ENCODE peak calls at places on chromosomes 13 and 19, in seven cellular contexts. A is fibroblast of villous mesenchyme; C is T-helper 1 cell; B is heart right ventricle; F is AG09319; Z is mammary epithelial cell; D is stimulated activated CD4-positive, alpha-beta T cell treated with anti-CD3 and anti-CD28 coated beads, Interleukin-12 subunit alpha, Interleukin-12 subunit beta, amount 100 ng/mL, for 48 hours. N is an unnamed sample.

GRCh38 chr13:32887617-32888016 is 128.6 kb upstream of the KL start:
- DNase-seq in A (no peak), C (no peak), B (no peak), F (no peak), Z (no peak), D (no peak), N (no peak)

GRCh38 chr13:24032252-24032651 is 128.3 kb upstream of the SPATA13 start:
- DNase-seq in A (peak; percentile 64), C (no peak), B (no peak), F (peak; percentile 83), Z (no peak), D (no peak), N (no peak)

GRCh38 chr19:50870417-50871089 is 2.7 kb upstream of the KLK2 start:
- DNase-seq in A (no peak), C (peak; percentile 14), B (no peak), F (no peak), Z (no peak), D (peak; percentile 21), N (no peak)

GRCh38 chr19:12838182-12838890 is at the start of gene MAST1:
- DNase-seq in A (peak; percentile 17), C (peak; percentile 58), B (peak; percentile 25), F (no peak), Z (no peak), D (no peak), N (no peak)

GRCh38 chr13:109722068-109722467 is 64.3 kb downstream of the IRS2 start:
- DNase-seq in A (no peak), C (no peak), B (no peak), F (no peak), Z (no peak), D (no peak), N (no peak)

GRCh38 chr13:74136089-74136658 is 2.0 kb upstream of the KLF12 start:
- DNase-seq in A (peak; percentile 38), C (peak; percentile 36), B (peak; percentile 41), F (no peak), Z (peak; percentile 67), D (no peak), N (no peak)

GRCh38 chr19:51750381-51751124 is 1.1 kb downstream of the FPR1 start:
- DNase-seq in A (no peak), C (no peak), B (no peak), F (no peak), Z (peak; percentile 86), D (no peak), N (no peak)

GRCh38 chr19:29810504-29810871 is 1.3 kb upstream of the CCNE1 start:
- DNase-seq in A (no peak), C (no peak), B (no peak), F (no peak), Z (peak; percentile 81), D (no peak), N (no peak)

GRCh38 chr13:74907788-74908187 is 574.2 kb downstream of the TBC1D4 start:
- DNase-seq in A (no peak), C (no peak), B (no peak), F (no peak), Z (no peak), D (no peak), N (no peak)

GRCh38 chr13:34107814-34108213 is 289.9 kb downstream of the RFC3 start:
- DNase-seq in A (no peak), C (no peak), B (no peak), F (no peak), Z (no peak), D (no peak), N (no peak)

GRCh38 chr19:17035842-17036424 is 9.3 kb upstream of the CPAMD8 start:
- DNase-seq in A (no peak), C (no peak), B (no peak), F (no peak), Z (no peak), D (no peak), N (no peak)

GRCh38 chr19:8113017-8113416 is 36.4 kb downstream of the FBN3 start:
- DNase-seq in A (peak; percentile 2), C (no peak), B (no peak), F (no peak), Z (peak; percentile 55), D (no peak), N (no peak)

GRCh38 chr13:52070929-52071523 is 46.5 kb downstream of the UTP14C start:
- DNase-seq in A (peak; percentile 25), C (peak; percentile 45), B (no peak), F (no peak), Z (peak; percentile 46), D (peak; percentile 3), N (no peak)

GRCh38 chr19:1948676-1949075 is 7.7 kb downstream of the CSNK1G2 start:
- DNase-seq in A (no peak), C (no peak), B (no peak), F (no peak), Z (no peak), D (no peak), N (no peak)

GRCh38 chr13:105665284-105665683 is 870.2 kb downstream of the EFNB2 start:
- DNase-seq in A (no peak), C (no peak), B (no peak), F (no peak), Z (peak; percentile 86), D (no peak), N (no peak)

GRCh38 chr13:76832258-76832988 is 53.8 kb downstream of the KCTD12 start:
- DNase-seq in A (no peak), C (no peak), B (no peak), F (no peak), Z (no peak), D (no peak), N (no peak)

GRCh38 chr19:6736169-6736916 is 1.0 kb downstream of the GPR108 start:
- DNase-seq in A (peak; percentile 92), C (peak; percentile 88), B (peak; percentile 70), F (peak; percentile 70), Z (peak; percentile 92), D (peak; percentile 58), N (peak; percentile 68)

GRCh38 chr13:33450956-33451709 is 165.6 kb upstream of the STARD13 start:
- DNase-seq in A (no peak), C (no peak), B (no peak), F (no peak), Z (no peak), D (no peak), N (no peak)

GRCh38 chr13:45231722-45232121 is 30.9 kb upstream of the KCTD4 start:
- DNase-seq in A (no peak), C (no peak), B (no peak), F (no peak), Z (no peak), D (no peak), N (no peak)

GRCh38 chr13:80462037-80462436 is 121.1 kb upstream of the SPRY2 start:
- DNase-seq in A (no peak), C (no peak), B (no peak), F (no peak), Z (no peak), D (no peak), N (no peak)

GRCh38 chr13:31957772-31958171 is 73.8 kb upstream of the FRY start:
- DNase-seq in A (no peak), C (no peak), B (no peak), F (no peak), Z (no peak), D (no peak), N (no peak)

GRCh38 chr19:41587101-41587837 is 11.3 kb downstream of the CEACAM21 start:
- DNase-seq in A (no peak), C (no peak), B (no peak), F (no peak), Z (no peak), D (no peak), N (no peak)

GRCh38 chr13:42971670-42972355 is 20.2 kb downstream of the EPSTI1 start:
- DNase-seq in A (peak; percentile 70), C (no peak), B (no peak), F (no peak), Z (no peak), D (no peak), N (no peak)

GRCh38 chr19:46513461-46514236 is 18.0 kb upstream of the PNMA8B start:
- DNase-seq in A (peak; percentile 77), C (peak; percentile 45), B (peak; percentile 80), F (peak; percentile 39), Z (peak; percentile 57), D (peak; percentile 82), N (peak; percentile 74)

GRCh38 chr19:50461066-50461875 is 15.0 kb upstream of the EMC10 start:
- DNase-seq in A (peak; percentile 60), C (peak; percentile 74), B (peak; percentile 39), F (peak; percentile 30), Z (peak; percentile 42), D (peak; percentile 68), N (peak; percentile 61)

GRCh38 chr19:34600366-34600765 is 76.6 kb downstream of the SCGB2B2 start:
- DNase-seq in A (no peak), C (no peak), B (no peak), F (no peak), Z (no peak), D (no peak), N (no peak)

GRCh38 chr13:112812306-112813034 is 122.6 kb downstream of the ATP11A start:
- DNase-seq in A (peak; percentile 37), C (no peak), B (no peak), F (no peak), Z (no peak), D (no peak), N (no peak)

GRCh38 chr19:459724-460511 is 915 bp downstream of the SHC2 start:
- DNase-seq in A (peak; percentile 62), C (no peak), B (peak; percentile 82), F (no peak), Z (no peak), D (peak; percentile 14), N (no peak)

GRCh38 chr13:38883783-38884182 is 106.8 kb downstream of the STOML3 start:
- DNase-seq in A (no peak), C (no peak), B (no peak), F (no peak), Z (no peak), D (no peak), N (no peak)

GRCh38 chr19:36081894-36082293 is 27.2 kb downstream of the WDR62 start:
- DNase-seq in A (no peak), C (no peak), B (no peak), F (no peak), Z (no peak), D (no peak), N (no peak)

GRCh38 chr13:95931300-95932025 is 121.7 kb downstream of the UGGT2 start:
- DNase-seq in A (no peak), C (no peak), B (no peak), F (no peak), Z (no peak), D (no peak), N (no peak)

N was measured in activated B cell treated with CpG ODN at 0.5 μM for 24 hours.